ENCODE peak calls at places on chromosomes 11 and 22, in six cellular contexts. X is AG09309; H is activated T-helper 9 cell treated with anti-CD3 and anti-CD28 coated beads, Interleukin-2, amount 50 U/mL, for 16 hours; Y is iris pigment epithelial cell; T is IMR-90; E is germinal center. N is an unnamed sample.

GRCh38 chr22:50118557-50119168 is 28.9 kb downstream of the MOV10L1 start:
- DNase-seq in X (peak; percentile 64), H (no peak), Y (peak; percentile 99), T (peak; percentile 100), E (no peak), N (no peak)

GRCh38 chr22:22214819-22215329 is 29.7 kb upstream of the VPREB1 start:
- DNase-seq in X (no peak), H (no peak), Y (no peak), T (no peak), E (no peak), N (no peak)

GRCh38 chr11:20112291-20113146 is 47.8 kb downstream of the DBX1 start:
- DNase-seq in X (peak; percentile 84), H (no peak), Y (peak; percentile 99), T (peak; percentile 97), E (no peak), N (no peak)

GRCh38 chr11:111441443-111441842 is 62.4 kb upstream of the POU2AF1 start:
- DNase-seq in X (peak; percentile 79), H (no peak), Y (peak; percentile 86), T (peak; percentile 99), E (no peak), N (no peak)

GRCh38 chr11:102933627-102934026 is 21.9 kb downstream of the MMP13 start:
- DNase-seq in X (no peak), H (no peak), Y (no peak), T (no peak), E (no peak), N (no peak)

GRCh38 chr11:8382436-8383053 is 118.9 kb upstream of the LMO1 start:
- DNase-seq in X (no peak), H (no peak), Y (peak; percentile 43), T (peak; percentile 33), E (no peak), N (no peak)

GRCh38 chr11:118194835-118195627 is 18.6 kb upstream of the SCN2B start:
- DNase-seq in X (peak; percentile 27), H (no peak), Y (peak; percentile 76), T (peak; percentile 64), E (no peak), N (no peak)

GRCh38 chr11:124798991-124799383 is 1.2 kb downstream of the MSANTD2 start:
- DNase-seq in X (peak; percentile 52), H (no peak), Y (peak; percentile 50), T (peak; percentile 77), E (no peak), N (peak; percentile 32)

GRCh38 chr22:49930596-49931412 is 12.4 kb downstream of the CRELD2 start:
- DNase-seq in X (peak; percentile 24), H (no peak), Y (no peak), T (peak; percentile 66), E (peak; percentile 81), N (peak; percentile 78)

GRCh38 chr11:60318726-60319125 is 8.3 kb upstream of the MS4A6E start:
- DNase-seq in X (no peak), H (no peak), Y (no peak), T (no peak), E (no peak), N (no peak)

GRCh38 chr11:45301537-45302246 is 15.6 kb upstream of the SYT13 start:
- DNase-seq in X (no peak), H (no peak), Y (no peak), T (no peak), E (peak; percentile 21), N (no peak)

GRCh38 chr11:2708151-2708581 is 8.4 kb upstream of the KCNQ1OT1 start:
- DNase-seq in X (no peak), H (no peak), Y (no peak), T (no peak), E (no peak), N (no peak)

GRCh38 chr11:35180311-35181233 is 41.6 kb downstream of the CD44 start:
- DNase-seq in X (peak; percentile 42), H (no peak), Y (no peak), T (peak; percentile 55), E (no peak), N (no peak)

GRCh38 chr11:46675288-46675851 is 25.0 kb downstream of the ARHGAP1 start:
- DNase-seq in X (peak; percentile 52), H (no peak), Y (peak; percentile 62), T (peak; percentile 72), E (no peak), N (no peak)

GRCh38 chr11:2789791-2790580 is 90.2 kb upstream of the KCNQ1OT1 start:
- DNase-seq in X (no peak), H (no peak), Y (no peak), T (no peak), E (no peak), N (no peak)

GRCh38 chr11:120273432-120273831 is 33.5 kb downstream of the POU2F3 start:
- DNase-seq in X (peak; percentile 7), H (no peak), Y (no peak), T (peak; percentile 38), E (no peak), N (no peak)

GRCh38 chr11:46180741-46181140 is 59.5 kb upstream of the PHF21A start:
- DNase-seq in X (no peak), H (no peak), Y (no peak), T (no peak), E (no peak), N (no peak)

GRCh38 chr11:64803163-64803845 is at the start of gene MAP4K2:
- DNase-seq in X (peak; percentile 8), H (peak; percentile 85), Y (peak; percentile 72), T (peak; percentile 68), E (peak; percentile 95), N (peak; percentile 99)

GRCh38 chr11:74311352-74311926 is at the start of gene P4HA3:
- DNase-seq in X (no peak), H (peak; percentile 6), Y (peak; percentile 58), T (peak; percentile 28), E (peak; percentile 84), N (peak; percentile 80)

GRCh38 chr11:69320756-69321741 is 27.1 kb downstream of the MYEOV start:
- DNase-seq in X (no peak), H (no peak), Y (no peak), T (peak; percentile 52), E (no peak), N (no peak)

GRCh38 chr22:25085930-25086901 is 113.4 kb upstream of the CRYBB3 start:
- DNase-seq in X (no peak), H (no peak), Y (no peak), T (no peak), E (no peak), N (peak; percentile 73)

GRCh38 chr22:30829901-30830550 is 135.4 kb downstream of the OSBP2 start:
- DNase-seq in X (peak; percentile 92), H (no peak), Y (peak; percentile 90), T (peak; percentile 97), E (no peak), N (peak; percentile 4)

GRCh38 chr11:76334826-76335389 is 46.0 kb downstream of the THAP12 start:
- DNase-seq in X (no peak), H (no peak), Y (no peak), T (no peak), E (no peak), N (no peak)

N was measured in GM20000.